ENCODE peak calls at places on chromosomes 3 and 15, in six cellular contexts. M is B cell, Q is mesothelial cell of epicardium, T is MCF 10A, P is DND-41, Z is vagina. D is an unnamed sample.

GRCh38 chr15:51132384-51133139 is 37.9 kb upstream of the TNFAIP8L3 start:
- DNase-seq in Z (no peak), M (no peak), Q (no peak), T (peak; percentile 94), P (no peak), D (no peak)

GRCh38 chr3:194333212-194333980 is 17.7 kb downstream of the CPN2 start:
- DNase-seq in P (peak; percentile 87), T (peak; percentile 97), Q (peak; percentile 82), M (peak; percentile 87), Z (no peak), D (peak; percentile 87)

GRCh38 chr3:65685621-65686020 is 353.1 kb downstream of the MAGI1 start:
- DNase-seq in T (no peak), P (no peak), M (no peak), Z (no peak), Q (no peak), D (no peak)

GRCh38 chr15:33234019-33234418 is 39.5 kb upstream of the FMN1 start:
- DNase-seq in Z (no peak), M (no peak), P (no peak), T (peak; percentile 73), Q (no peak), D (no peak)

GRCh38 chr3:14689247-14689980 is 14.5 kb downstream of the C3orf20 start:
- DNase-seq in P (no peak), Z (no peak), M (no peak), Q (no peak), T (no peak), D (peak; percentile 44)

GRCh38 chr3:53554559-53555511 is 60.4 kb downstream of the CACNA1D start:
- DNase-seq in Q (no peak), P (no peak), M (no peak), T (no peak), Z (no peak), D (peak; percentile 62)

GRCh38 chr3:172009736-172010254 is 29.6 kb upstream of the FNDC3B start:
- DNase-seq in P (no peak), M (no peak), Q (no peak), T (no peak), Z (no peak), D (no peak)

GRCh38 chr3:144496116-144496835 is 524.7 kb downstream of the DIPK2A start:
- DNase-seq in M (no peak), Z (no peak), P (no peak), Q (no peak), T (no peak), D (no peak)

GRCh38 chr15:43187544-43188155 is 2.4 kb downstream of the CCNDBP1 start:
- DNase-seq in P (no peak), M (no peak), Q (no peak), Z (no peak), T (peak; percentile 52), D (no peak)

GRCh38 chr15:33955945-33956344 is 12.4 kb upstream of the CHRM5 start:
- DNase-seq in T (no peak), Z (no peak), M (no peak), P (no peak), Q (no peak), D (no peak)

GRCh38 chr3:40581166-40581565 is 56.4 kb downstream of the ZNF621 start:
- DNase-seq in T (peak; percentile 4), Z (peak; percentile 27), M (no peak), Q (no peak), P (no peak), D (no peak)

GRCh38 chr3:36700537-36701248 is 63.7 kb downstream of the DCLK3 start:
- DNase-seq in P (peak; percentile 64), Z (no peak), Q (peak; percentile 29), T (peak; percentile 71), M (no peak), D (peak; percentile 53)

GRCh38 chr3:133934996-133935842 is 39.5 kb upstream of the RAB6B start:
- DNase-seq in P (no peak), Z (peak; percentile 80), M (peak; percentile 4), T (no peak), Q (no peak), D (no peak)

GRCh38 chr3:49563040-49563578 is 8.8 kb downstream of the BSN start:
- DNase-seq in M (no peak), T (no peak), Z (no peak), P (no peak), Q (no peak), D (no peak)

GRCh38 chr3:59771760-59772159 is 721.9 kb upstream of the CFAP20DC start:
- DNase-seq in Q (no peak), M (no peak), T (peak; percentile 71), Z (no peak), P (no peak), D (no peak)

GRCh38 chr3:150136242-150136641 is 165.5 kb upstream of the PFN2 start:
- DNase-seq in Q (no peak), P (no peak), M (no peak), T (no peak), Z (no peak), D (no peak)

GRCh38 chr15:31302778-31303433 is 23.7 kb upstream of the KLF13 start:
- DNase-seq in Q (no peak), Z (no peak), M (no peak), P (peak; percentile 3), T (no peak), D (peak; percentile 62)

GRCh38 chr3:156620260-156620659 is 54.1 kb upstream of the TIPARP start:
- DNase-seq in P (no peak), T (peak; percentile 63), Z (no peak), Q (no peak), M (no peak), D (no peak)

GRCh38 chr3:140629351-140630137 is 48.3 kb upstream of the TRIM42 start:
- DNase-seq in M (no peak), Z (no peak), T (peak; percentile 86), Q (no peak), P (no peak), D (no peak)

GRCh38 chr3:172856766-172857742 is 106.5 kb downstream of the ECT2 start:
- DNase-seq in M (no peak), Q (no peak), T (no peak), P (no peak), Z (no peak), D (no peak)

GRCh38 chr3:62277986-62278385 is 95.4 kb downstream of the FEZF2 start:
- DNase-seq in P (no peak), Q (no peak), Z (no peak), T (no peak), M (no peak), D (no peak)

GRCh38 chr3:184361532-184361931 is at the start of the genes CLCN2 and POLR2H:
- DNase-seq in Z (no peak), Q (peak; percentile 65), M (peak; percentile 71), T (peak; percentile 51), P (peak; percentile 68), D (peak; percentile 79)

GRCh38 chr15:40256642-40257235 is 17.9 kb downstream of the PAK6 start:
- DNase-seq in T (no peak), P (no peak), Z (no peak), Q (no peak), M (no peak), D (no peak)

GRCh38 chr3:128438488-128439072 is 28.1 kb downstream of the DNAJB8 start:
- DNase-seq in T (no peak), P (peak; percentile 13), M (no peak), Q (no peak), Z (no peak), D (no peak)
- TF ChIP-seq CTCF in T (peak; percentile 24), P (peak; percentile 71), M (no peak), Q (no peak), Z (no peak), D (peak; percentile 49)

GRCh38 chr3:113531826-113532697 is at the start of gene SIDT1:
- DNase-seq in P (peak; percentile 73), T (peak; percentile 35), Q (no peak), M (peak; percentile 74), Z (no peak), D (peak; percentile 78)

GRCh38 chr3:113533534-113533892 is 1.2 kb downstream of the SIDT1 start:
- DNase-seq in M (peak; percentile 36), Z (no peak), Q (no peak), T (no peak), P (peak; percentile 44), D (peak; percentile 43)

GRCh38 chr3:113535898-113536297 is 3.5 kb downstream of the SIDT1 start:
- DNase-seq in Z (no peak), T (no peak), M (no peak), Q (no peak), P (no peak), D (no peak)

GRCh38 chr3:113534365-113534764 is 2.0 kb downstream of the SIDT1 start:
- DNase-seq in Z (no peak), T (no peak), Q (no peak), M (no peak), P (peak; percentile 6), D (no peak)

DNA sequence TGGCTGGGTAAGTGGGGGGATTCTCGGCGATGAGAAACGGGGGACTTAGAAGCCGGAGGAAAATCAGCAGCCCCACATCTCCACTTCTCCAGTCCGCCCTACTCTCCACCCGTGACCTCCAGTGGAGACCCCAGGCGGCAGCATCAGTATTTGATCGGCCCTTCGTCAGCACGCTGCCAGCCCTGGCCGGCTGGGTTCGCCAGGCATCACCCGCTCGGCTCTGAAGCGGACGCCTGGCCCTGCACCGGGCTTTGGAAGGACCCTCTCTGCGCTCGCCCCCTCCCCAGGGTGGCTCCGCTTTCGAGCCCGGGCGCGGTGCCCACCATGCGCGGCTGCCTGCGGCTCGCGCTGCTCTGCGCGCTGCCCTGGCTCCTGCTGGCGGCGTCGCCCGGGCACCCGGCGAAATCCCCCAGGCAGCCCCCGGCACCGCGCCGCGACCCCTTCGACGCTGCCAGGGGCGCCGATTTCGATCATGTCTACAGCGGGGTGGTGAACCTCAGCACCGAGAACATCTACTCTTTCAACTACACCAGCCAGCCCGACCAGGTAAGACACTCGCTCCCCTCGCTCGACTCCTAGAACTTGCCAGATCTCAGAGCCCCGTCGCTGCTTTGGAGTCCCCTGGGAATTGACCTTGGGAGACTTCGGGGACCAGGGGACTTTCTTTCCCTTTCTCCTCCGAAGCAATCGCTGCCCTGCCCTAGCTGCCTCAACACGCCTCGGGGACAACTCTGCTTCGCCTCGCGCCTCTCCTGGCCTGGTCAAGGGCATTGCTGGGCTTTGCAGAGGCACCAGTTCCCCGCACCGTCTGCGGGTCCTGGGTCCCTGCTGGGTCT is 561 bp downstream of the SIDT1 start:
- DNase-seq in M (peak; percentile 70), Z (no peak), Q (no peak), P (peak; percentile 45), T (no peak), D (peak; percentile 50)
- TF ChIP-seq CTCF in M (peak; percentile 22), Z (no peak), Q (no peak), P (no peak), T (no peak), D (peak; percentile 36)

GRCh38 chr15:92244703-92245102 is 149.0 kb upstream of the ST8SIA2 start:
- DNase-seq in Z (no peak), M (no peak), T (no peak), P (no peak), Q (no peak), D (no peak)
- TF ChIP-seq CTCF in Z (no peak), M (no peak), T (no peak), P (no peak), Q (no peak), D (no peak)

GRCh38 chr15:29938701-29939340 is 116.6 kb upstream of the TJP1 start:
- DNase-seq in M (no peak), T (peak; percentile 61), P (no peak), Q (no peak), Z (no peak), D (no peak)

GRCh38 chr15:29939404-29939803 is 117.1 kb upstream of the TJP1 start:
- DNase-seq in M (no peak), T (peak; percentile 89), Z (no peak), Q (no peak), P (no peak), D (no peak)

GRCh38 chr15:29944925-29945324 is 122.7 kb upstream of the TJP1 start:
- DNase-seq in T (no peak), P (no peak), M (no peak), Q (no peak), Z (no peak), D (no peak)

GRCh38 chr15:29942548-29942947 is 120.3 kb upstream of the TJP1 start:
- DNase-seq in Q (no peak), T (no peak), P (no peak), M (no peak), Z (no peak), D (no peak)

GRCh38 chr15:29942144-29942543 is 119.9 kb upstream of the TJP1 start:
- DNase-seq in M (no peak), Q (no peak), T (no peak), P (no peak), Z (no peak), D (no peak)
- TF ChIP-seq CTCF in M (no peak), Q (no peak), T (no peak), P (peak; percentile 5), Z (no peak), D (no peak)